ENCODE peak calls at places on chromosomes 13 and 19, in eight cellular contexts. T, A, J, W, U, V, E and M are unnamed samples. For H3K4me1, the result is how much of the 10 kb centered on the place peaks cover.

GRCh38 chr13:96822900-96823299 is 171.4 kb downstream of the OXGR1 start:
- DNase-seq in J (no peak), V (no peak), U (no peak), T (peak), W (no peak), A (peak), E (peak), M (peak)

GRCh38 chr19:51128227-51128626 is 3.5 kb downstream of the SIGLEC9 start:
- DNase-seq in W (no peak), A (no peak), U (no peak), J (no peak), E (no peak), V (no peak), T (no peak), M (no peak)

GRCh38 chr13:82076421-82076820 is 1735.5 kb upstream of the SPRY2 start:
- DNase-seq in V (no peak), U (no peak), E (no peak), A (no peak), W (no peak), J (no peak), T (no peak), M (no peak)

GRCh38 chr13:95002126-95002525 is 289.8 kb upstream of the SOX21 start:
- DNase-seq in V (no peak), J (no peak), T (no peak), E (peak), W (no peak), U (no peak), A (no peak), M (no peak)

GRCh38 chr13:65265988-65266387 is 1964.1 kb downstream of the PCDH9 start:
- DNase-seq in E (no peak), U (no peak), A (no peak), J (no peak), T (no peak), V (no peak), W (no peak), M (no peak)

GRCh38 chr19:20367811-20368294 is 197.7 kb downstream of the ZNF737 start:
- DNase-seq in V (no peak), J (no peak), W (no peak), U (no peak), A (no peak), E (no peak), T (no peak), M (no peak)

GRCh38 chr19:15248106-15248505 is 15.9 kb upstream of the EPHX3 start:
- DNase-seq in A (no peak), U (no peak), V (peak), W (no peak), T (no peak), J (no peak), E (no peak), M (no peak)

GRCh38 chr13:79541426-79542049 is 60.6 kb downstream of the NDFIP2 start:
- DNase-seq in U (no peak), T (no peak), E (peak), A (no peak), J (no peak), V (no peak), W (peak), M (no peak)

GRCh38 chr19:34667349-34668076 is 9.4 kb downstream of the SCGB2B2 start:
- DNase-seq in T (peak), W (no peak), E (peak), A (no peak), V (no peak), U (no peak), J (no peak), M (no peak)

GRCh38 chr13:25281193-25281936 is 5.9 kb downstream of the MTMR6 start:
- DNase-seq in W (no peak), T (no peak), A (no peak), J (no peak), V (no peak), U (no peak), E (no peak), M (no peak)

GRCh38 chr13:48731957-48732569 is 78.3 kb downstream of the CYSLTR2 start:
- DNase-seq in A (peak), E (peak), W (peak), V (no peak), U (no peak), T (peak), J (peak), M (peak)

GRCh38 chr13:48334534-48335127 is 31.1 kb downstream of the RB1 start:
- DNase-seq in J (no peak), V (no peak), W (no peak), T (no peak), U (no peak), A (no peak), E (peak), M (no peak)

GRCh38 chr13:52846567-52847321 is 1.7 kb downstream of the PCDH8 start:
- DNase-seq in T (peak), J (peak), W (peak), U (no peak), E (no peak), A (peak), V (no peak), M (peak)
- TF ChIP-seq CTCF in T (no peak), J (no peak), W (peak), U (peak), E (no peak), A (no peak), V (peak), M (no peak)

DNA sequence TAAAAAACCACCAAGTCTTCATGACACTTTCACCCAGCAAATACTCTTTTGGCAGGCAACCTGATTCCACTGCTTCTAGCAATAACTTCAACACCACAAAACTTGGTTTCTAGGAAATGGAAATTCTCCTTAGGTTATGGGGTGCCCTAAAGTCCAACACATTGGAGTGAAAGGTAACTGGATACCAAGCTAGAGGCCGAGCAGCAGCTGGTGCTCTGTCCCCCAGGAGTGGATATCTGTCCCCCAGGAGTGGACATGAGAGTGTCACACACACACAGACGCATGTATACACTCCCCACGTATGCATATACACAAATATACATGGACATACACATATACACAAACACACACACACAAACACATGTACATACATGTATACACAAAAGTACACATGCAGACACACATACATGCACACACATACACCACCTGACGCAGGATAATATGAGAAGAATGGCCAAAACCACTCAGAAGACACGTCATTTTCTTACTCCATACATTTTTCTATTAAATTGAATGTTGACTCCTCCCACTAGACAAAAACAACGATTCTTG is 50.8 kb downstream of the RFX2 start:
- DNase-seq in U (no peak), W (no peak), T (no peak), A (no peak), E (no peak), J (no peak), V (peak), M (no peak)
- H3K4me1 ChIP-seq in U (half or more), W (under half), T (half or more), A (under half), E (under half), J (under half), V (under half), M (under half)

DNA sequence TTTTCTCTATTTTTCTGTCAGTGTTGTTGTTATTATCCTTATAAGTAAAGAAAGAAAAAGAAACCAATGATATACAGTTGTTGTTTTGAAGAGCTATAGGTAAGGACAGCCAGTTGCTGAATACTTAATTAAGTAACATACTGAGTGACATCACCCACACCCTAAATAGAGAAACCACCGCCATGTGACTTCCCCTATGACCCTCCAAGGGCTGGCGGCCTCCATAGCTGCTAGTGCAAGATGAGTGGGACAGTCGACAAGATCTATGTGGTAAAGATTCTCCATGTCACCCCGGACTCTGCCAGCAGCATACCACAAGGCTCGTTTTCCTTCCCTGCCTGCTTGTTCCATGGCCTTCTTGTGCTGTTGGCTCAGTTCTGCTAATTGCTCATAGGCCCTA is 221.1 kb downstream of the DNAJC15 start:
- DNase-seq in U (no peak), A (no peak), V (no peak), T (no peak), W (no peak), E (no peak), J (no peak), M (no peak)
- H3K27ac ChIP-seq in U (no peak), A (no peak), V (no peak), T (no peak), W (no peak), E (no peak), J (no peak), M (no peak)

GRCh38 chr19:13902993-13903555 is 2.8 kb downstream of the BRME1 start:
- DNase-seq in J (no peak), E (no peak), T (no peak), W (no peak), A (no peak), U (no peak), V (no peak), M (no peak)
- TF ChIP-seq CTCF in J (no peak), E (peak), T (no peak), W (no peak), A (no peak), U (no peak), V (no peak), M (peak)

GRCh38 chr13:113208424-113209335 is at the start of gene PCID2:
- DNase-seq in T (peak), W (peak), U (peak), J (peak), V (peak), A (peak), E (peak), M (peak)

GRCh38 chr13:113205428-113205931 is 3.0 kb downstream of the PCID2 start:
- DNase-seq in T (no peak), U (no peak), A (no peak), J (no peak), E (no peak), V (no peak), W (no peak), M (no peak)

GRCh38 chr13:113209880-113210421 is 538 bp downstream of the CUL4A start:
- DNase-seq in J (peak), U (no peak), A (peak), W (no peak), T (peak), V (peak), E (peak), M (peak)

GRCh38 chr13:113209336-113209879 is at the start of gene CUL4A:
- DNase-seq in A (peak), V (peak), T (peak), U (no peak), E (peak), J (peak), W (peak), M (peak)

GRCh38 chr13:113207890-113208423 is 512 bp downstream of the PCID2 start:
- DNase-seq in V (no peak), J (no peak), W (no peak), U (no peak), A (peak), T (peak), E (peak), M (peak)
- H3K4me1 ChIP-seq in V (under half), J (under half), W (under half), U (under half), A (under half), T (half or more), E (half or more), M (under half)

GRCh38 chr19:38662508-38663155 is 15.2 kb downstream of the ACTN4 start:
- DNase-seq in W (no peak), J (no peak), A (no peak), T (no peak), V (no peak), U (no peak), E (no peak), M (no peak)
- H3K27ac ChIP-seq in W (peak), J (peak), A (peak), T (peak), V (peak), U (peak), E (no peak), M (peak)

GRCh38 chr13:110627761-110628476 is 12.6 kb downstream of the NAXD start:
- DNase-seq in T (no peak), E (no peak), U (no peak), V (no peak), J (no peak), W (no peak), A (no peak), M (no peak)

GRCh38 chr13:110624766-110625756 is 9.7 kb downstream of the NAXD start:
- DNase-seq in V (no peak), U (no peak), T (no peak), A (no peak), W (no peak), E (no peak), J (no peak), M (no peak)

GRCh38 chr13:110627351-110627750 is 12.0 kb downstream of the NAXD start:
- DNase-seq in W (no peak), E (no peak), U (no peak), J (no peak), V (no peak), A (no peak), T (no peak), M (no peak)

GRCh38 chr13:110626510-110626909 is 11.2 kb downstream of the NAXD start:
- DNase-seq in T (no peak), W (no peak), J (no peak), E (no peak), V (no peak), U (no peak), A (no peak), M (no peak)

GRCh38 chr13:110625771-110626321 is 10.5 kb downstream of the NAXD start:
- DNase-seq in A (peak), T (no peak), V (no peak), J (no peak), U (no peak), W (no peak), E (no peak), M (no peak)
- TF ChIP-seq CTCF in A (no peak), T (no peak), V (no peak), J (no peak), U (no peak), W (no peak), E (no peak), M (no peak)

GRCh38 chr19:56112313-56112709 is 8.8 kb downstream of the ZNF787 start:
- DNase-seq in V (no peak), J (no peak), W (no peak), T (no peak), A (no peak), E (no peak), U (no peak), M (no peak)

GRCh38 chr19:56114051-56114694 is 6.9 kb downstream of the ZNF787 start:
- DNase-seq in W (no peak), V (no peak), T (no peak), J (no peak), U (no peak), A (no peak), E (no peak), M (no peak)

GRCh38 chr19:56114711-56115110 is 6.4 kb downstream of the ZNF787 start:
- DNase-seq in T (no peak), A (no peak), J (no peak), W (no peak), V (no peak), U (no peak), E (no peak), M (no peak)

GRCh38 chr19:56111601-56112312 is 9.3 kb downstream of the ZNF787 start:
- DNase-seq in V (no peak), E (peak), T (peak), U (no peak), W (no peak), J (no peak), A (peak), M (no peak)

GRCh38 chr19:56113071-56113632 is 7.9 kb downstream of the ZNF787 start:
- DNase-seq in U (no peak), E (no peak), W (no peak), T (no peak), J (no peak), V (no peak), A (no peak), M (no peak)
- H3K4me1 ChIP-seq in U (under half), E (half or more), W (half or more), T (half or more), J (under half), V (under half), A (under half), M (under half)